ENCODE peak calls at places on chromosome 22, in five cellular contexts. N is heart left ventricle, O is mesendoderm, X is suprapubic skin, S is cardiac muscle cell. A is an unnamed sample.
A peak's percentile ranks its signal among the peaks of the same experiment; 100 is the strongest.

GRCh38 chr22:27630754-27631153 is 170.8 kb downstream of the MN1 start:
- DNase-seq in N (no peak), O (peak; percentile 70), X (no peak), S (no peak), A (no peak)

GRCh38 chr22:42039271-42039670 is 31.3 kb downstream of the NAGA start:
- DNase-seq in N (no peak), O (no peak), X (no peak), S (no peak), A (no peak)

GRCh38 chr22:37904572-37905533 is 1.2 kb upstream of the MICALL1 start:
- DNase-seq in N (no peak), O (peak; percentile 97), X (no peak), S (peak; percentile 10), A (peak; percentile 92)

GRCh38 chr22:20671409-20672081 is 102.4 kb upstream of the SERPIND1 start:
- DNase-seq in N (no peak), O (no peak), X (no peak), S (no peak), A (no peak)

GRCh38 chr22:29093980-29094379 is 21.1 kb downstream of the KREMEN1 start:
- DNase-seq in N (no peak), O (no peak), X (no peak), S (no peak), A (no peak)

GRCh38 chr22:44245438-44245837 is 64.7 kb downstream of the PARVG start:
- DNase-seq in N (peak; percentile 32), O (no peak), X (no peak), S (no peak), A (no peak)

GRCh38 chr22:19478466-19479357 is at the start of gene UFD1:
- DNase-seq in N (peak; percentile 87), O (peak; percentile 86), X (peak; percentile 90), S (peak; percentile 91), A (peak; percentile 95)

GRCh38 chr22:37930270-37930951 is 23.0 kb downstream of the C22orf23 start:
- DNase-seq in N (no peak), O (peak; percentile 56), X (no peak), S (no peak), A (no peak)

GRCh38 chr22:42933783-42934144 is 76.7 kb upstream of the ARFGAP3 start:
- DNase-seq in N (no peak), O (no peak), X (no peak), S (no peak), A (no peak)

GRCh38 chr22:30253205-30253852 is 6.8 kb upstream of the LIF start:
- DNase-seq in N (peak; percentile 71), O (no peak), X (peak; percentile 88), S (no peak), A (peak; percentile 82)

GRCh38 chr22:49701380-49702067 is 126.1 kb downstream of the BRD1 start:
- DNase-seq in N (no peak), O (peak; percentile 33), X (no peak), S (no peak), A (no peak)

GRCh38 chr22:32023251-32023827 is 19.7 kb upstream of the SLC5A1 start:
- DNase-seq in N (no peak), O (peak; percentile 19), X (no peak), S (no peak), A (no peak)

GRCh38 chr22:48563966-48564330 is 1263.7 kb downstream of the BRD1 start:
- DNase-seq in N (no peak), O (no peak), X (no peak), S (no peak), A (no peak)

GRCh38 chr22:37566329-37566837 is 6.1 kb downstream of the CDC42EP1 start:
- DNase-seq in N (no peak), O (no peak), X (no peak), S (no peak), A (peak; percentile 62)

GRCh38 chr22:32528984-32529982 is 54.7 kb downstream of the FBXO7 start:
- DNase-seq in N (peak; percentile 88), O (peak; percentile 86), X (peak; percentile 95), S (peak; percentile 89), A (peak; percentile 89)

GRCh38 chr22:37638351-37639069 is 959 bp upstream of the SH3BP1 start:
- DNase-seq in N (no peak), O (peak; percentile 36), X (no peak), S (no peak), A (no peak)

GRCh38 chr22:36925388-36926290 is 12.2 kb downstream of the CSF2RB start:
- DNase-seq in N (no peak), O (no peak), X (no peak), S (no peak), A (no peak)

GRCh38 chr22:44317886-44318637 is 5.3 kb upstream of the SHISAL1 start:
- DNase-seq in N (no peak), O (no peak), X (no peak), S (no peak), A (no peak)

GRCh38 chr22:30040499-30041055 is 39.7 kb upstream of the HORMAD2 start:
- DNase-seq in N (no peak), O (no peak), X (no peak), S (no peak), A (no peak)

GRCh38 chr22:26172389-26172990 is 3.2 kb downstream of the SEZ6L start:
- DNase-seq in N (no peak), O (peak; percentile 67), X (no peak), S (peak; percentile 75), A (no peak)

GRCh38 chr22:28023036-28023435 is 104.0 kb upstream of the PITPNB start:
- DNase-seq in N (peak; percentile 12), O (no peak), X (peak; percentile 37), S (no peak), A (no peak)

GRCh38 chr22:27331526-27332281 is 469.9 kb downstream of the MN1 start:
- DNase-seq in N (peak; percentile 25), O (peak; percentile 44), X (no peak), S (peak; percentile 66), A (peak; percentile 83)

GRCh38 chr22:43378011-43378704 is 33.7 kb upstream of the MPPED1 start:
- DNase-seq in N (no peak), O (peak; percentile 24), X (peak; percentile 40), S (peak; percentile 86), A (peak; percentile 22)

DNA sequence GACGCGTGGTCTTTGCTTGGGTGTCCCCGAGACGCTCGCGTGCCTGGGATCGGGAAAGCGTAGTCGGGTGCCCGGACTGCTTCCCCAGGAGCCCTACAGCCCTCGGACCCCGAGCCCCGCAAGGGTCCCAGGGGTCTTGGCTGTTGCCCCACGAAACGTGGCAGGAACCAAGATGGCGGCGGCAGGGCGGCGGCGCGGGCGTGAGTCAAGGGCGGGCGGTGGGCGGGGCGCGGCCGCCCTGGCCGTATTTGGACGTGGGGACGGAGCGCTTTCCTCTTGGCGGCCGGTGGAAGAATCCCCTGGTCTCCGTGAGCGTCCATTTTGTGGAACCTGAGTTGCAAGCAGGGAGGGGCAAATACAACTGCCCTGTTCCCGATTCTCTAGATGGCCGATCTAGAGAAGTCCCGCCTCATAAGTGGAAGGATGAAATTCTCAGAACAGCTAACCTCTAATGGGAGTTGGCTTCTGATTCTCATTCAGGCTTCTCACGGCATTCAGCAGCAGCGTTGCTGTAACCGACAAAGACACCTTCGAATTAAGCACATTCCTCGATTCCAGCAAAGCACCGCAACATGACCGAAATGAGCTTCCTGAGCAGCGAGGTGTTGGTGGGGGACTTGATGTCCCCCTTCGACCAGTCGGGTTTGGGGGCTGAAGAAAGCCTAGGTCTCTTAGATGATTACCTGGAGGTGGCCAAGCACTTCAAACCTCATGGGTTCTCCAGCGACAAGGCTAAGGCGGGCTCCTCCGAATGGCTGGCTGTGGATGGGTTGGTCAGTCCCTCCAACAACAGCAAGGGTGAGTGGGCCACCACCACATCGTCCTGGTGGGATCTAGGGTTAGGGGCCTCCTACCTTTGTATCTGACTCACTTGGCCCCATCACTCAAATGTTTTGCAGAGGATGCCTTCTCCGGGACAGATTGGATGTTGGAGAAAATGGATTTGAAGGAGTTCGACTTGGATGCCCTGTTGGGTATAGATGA is 804 bp downstream of the ATF4 start:
- DNase-seq in N (peak; percentile 89), O (peak; percentile 86), X (peak; percentile 89), S (peak; percentile 85), A (peak; percentile 91)
- H3K4me3 ChIP-seq in N (peak overlapping the region; percentile 96), O (peak overlapping the region; percentile 99), X (peak overlapping the region; percentile 86), S (peak overlapping the region; percentile 80), A (peak overlapping the region; percentile 93)

DNA sequence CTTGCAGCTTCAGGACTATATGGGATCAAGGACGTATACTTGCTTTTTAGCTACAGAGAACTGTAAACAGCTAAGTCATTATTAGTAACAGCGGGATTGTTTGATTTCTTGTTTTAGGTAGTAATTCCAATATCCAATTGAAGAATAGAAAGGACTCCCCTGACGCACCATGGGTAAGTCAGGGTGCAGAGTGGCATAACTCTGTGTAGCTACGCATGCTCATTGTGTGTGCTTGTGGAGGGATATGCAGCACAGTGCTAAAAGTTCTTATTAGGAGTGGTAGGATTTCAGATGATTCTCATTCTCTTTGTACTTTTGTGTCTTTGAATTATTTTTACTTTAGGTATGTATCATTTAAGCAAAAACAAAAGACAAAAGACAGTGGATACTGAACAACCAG is 7.7 kb upstream of the PEX26 start:
- DNase-seq in N (no peak), O (no peak), X (no peak), S (no peak), A (no peak)
- H3K27ac ChIP-seq in N (no peak overlapping the region), O (no peak overlapping the region), X (no peak overlapping the region), S (no peak overlapping the region), A (no peak overlapping the region)

DNA sequence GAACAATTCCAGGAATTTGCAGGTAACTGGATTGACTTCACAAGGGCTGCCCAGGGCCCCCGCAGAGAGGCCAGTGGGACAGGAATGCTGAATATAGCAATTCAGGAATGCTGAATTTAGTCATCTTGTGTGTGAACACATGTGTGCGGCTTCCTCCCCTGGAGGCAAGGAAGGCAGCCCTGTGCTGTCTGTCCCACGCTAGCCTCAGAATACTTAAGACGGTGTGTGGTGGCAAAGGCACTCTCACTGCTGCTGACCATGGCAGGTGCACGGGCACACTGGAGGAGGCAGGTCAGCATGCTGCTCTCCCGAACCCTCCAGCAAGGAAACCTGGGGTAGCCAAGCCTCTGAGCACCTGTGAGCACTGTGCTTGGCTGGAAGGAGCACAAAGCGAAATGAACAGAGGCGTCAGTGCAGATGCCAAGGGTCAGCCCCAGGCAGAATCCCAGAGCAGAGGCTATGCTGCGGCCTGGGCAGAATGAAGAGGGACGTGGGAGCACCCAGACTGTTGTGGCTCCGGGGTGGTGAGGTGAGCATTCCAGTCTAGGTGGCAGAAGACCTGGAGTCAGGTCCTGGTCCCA is 2.7 kb downstream of the GNAZ start:
- DNase-seq in N (no peak), O (peak; percentile 62), X (peak; percentile 46), S (no peak), A (no peak)
- H3K4me1 ChIP-seq in N (peaks cover 8% of the 10 kb centered on the region), O (no peaks in the 10 kb centered on the region), X (peaks cover 20% of the 10 kb centered on the region), S (no peaks in the 10 kb centered on the region), A (no peaks in the 10 kb centered on the region)

GRCh38 chr22:47396105-47396504 is 633.7 kb downstream of the TBC1D22A start:
- DNase-seq in N (no peak), O (no peak), X (peak; percentile 14), S (no peak), A (peak; percentile 61)

GRCh38 chr22:47397673-47398072 is 635.2 kb downstream of the TBC1D22A start:
- DNase-seq in N (no peak), O (no peak), X (peak; percentile 37), S (no peak), A (peak; percentile 41)

GRCh38 chr22:47394504-47395440 is 632.3 kb downstream of the TBC1D22A start:
- DNase-seq in N (no peak), O (no peak), X (peak; percentile 36), S (no peak), A (peak; percentile 36)

GRCh38 chr22:47395481-47395880 is 633.0 kb downstream of the TBC1D22A start:
- DNase-seq in N (no peak), O (no peak), X (peak; percentile 30), S (no peak), A (peak; percentile 55)

DNA sequence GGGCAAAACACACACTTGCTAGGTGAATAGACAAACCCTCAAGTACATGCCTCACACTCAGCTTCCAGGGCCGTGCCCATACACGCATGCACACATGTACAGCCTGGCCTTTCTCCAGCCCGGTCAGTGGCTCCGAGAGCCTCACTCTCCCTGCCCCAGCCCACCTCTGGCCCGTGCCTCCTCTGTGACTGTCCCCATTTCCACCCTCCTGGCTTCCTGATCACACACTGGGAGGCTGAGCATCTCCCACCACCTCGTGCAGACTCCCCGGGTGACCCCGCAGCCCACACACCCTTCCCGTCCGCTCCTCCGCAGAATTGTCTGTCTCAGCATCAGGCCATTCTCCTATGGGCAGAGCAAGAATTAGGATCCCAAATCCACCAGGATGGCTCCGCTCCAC is 634.1 kb downstream of the TBC1D22A start:
- DNase-seq in N (no peak), O (no peak), X (peak; percentile 44), S (no peak), A (peak; percentile 69)
- H3K4me3 ChIP-seq in N (no peak overlapping the region), O (no peak overlapping the region), X (no peak overlapping the region), S (no peak overlapping the region), A (no peak overlapping the region)